ENCODE peak calls at places on chromosomes 4 and X, in six cellular contexts. B is colonic mucosa, X is uterus, H is stomach, M is GM13976, L is heart right ventricle. C is an unnamed sample.

GRCh38 chr4:83535945-83536648 is at the start of gene GPAT3:
- DNase-seq in X (peak), B (peak), M (peak), L (peak), H (peak), C (peak)

GRCh38 chr4:52576326-52576725 is 82.8 kb downstream of the USP46 start:
- DNase-seq in X (no peak), M (no peak), B (no peak), H (no peak), L (no peak), C (no peak)

GRCh38 chr4:112823141-112823540 is 186.2 kb downstream of the LARP7 start:
- DNase-seq in H (no peak), B (no peak), X (no peak), M (no peak), L (no peak), C (no peak)

GRCh38 chr4:30924521-30924920 is 204.4 kb downstream of the PCDH7 start:
- DNase-seq in B (no peak), H (no peak), L (no peak), M (no peak), X (no peak), C (no peak)

GRCh38 chrX:45145492-45146215 is 55.0 kb downstream of the DIPK2B start:
- DNase-seq in X (no peak), B (no peak), H (no peak), L (no peak), M (no peak), C (no peak)

GRCh38 chrX:2967998-2968909 is 38.1 kb upstream of the ARSH start:
- DNase-seq in B (peak), H (no peak), X (no peak), L (peak), M (no peak), C (no peak)

GRCh38 chrX:38305971-38306370 is 21.3 kb downstream of the RPGR start:
- DNase-seq in M (no peak), L (no peak), B (no peak), X (no peak), H (no peak), C (no peak)

GRCh38 chrX:33416273-33416805 is 205.0 kb upstream of the DMD start:
- DNase-seq in X (no peak), L (no peak), M (no peak), H (no peak), B (no peak), C (no peak)

GRCh38 chr4:189773909-189774308 is 166.8 kb upstream of the FRG1 start:
- DNase-seq in M (no peak), X (no peak), H (no peak), B (no peak), L (no peak), C (no peak)

GRCh38 chrX:43467608-43468234 is 188.4 kb upstream of the MAOA start:
- DNase-seq in X (no peak), L (no peak), M (no peak), H (no peak), B (no peak), C (no peak)

GRCh38 chrX:15194136-15194535 is 75.7 kb downstream of the ASB9 start:
- DNase-seq in X (no peak), B (no peak), M (no peak), H (no peak), L (no peak), C (no peak)

GRCh38 chr4:69735119-69735518 is 25.3 kb downstream of the SULT1B1 start:
- DNase-seq in X (no peak), B (no peak), M (no peak), H (no peak), L (no peak), C (no peak)

GRCh38 chr4:173492315-173492714 is 37.7 kb downstream of the HAND2 start:
- DNase-seq in L (no peak), M (no peak), H (no peak), B (no peak), X (no peak), C (no peak)

GRCh38 chr4:157312702-157313101 is 92.2 kb downstream of the GRIA2 start:
- DNase-seq in X (no peak), H (no peak), L (no peak), B (no peak), M (no peak), C (no peak)

GRCh38 chrX:36609653-36610585 is 398.2 kb upstream of the FAM47C start:
- DNase-seq in M (no peak), X (no peak), B (no peak), H (no peak), L (no peak), C (no peak)

GRCh38 chr4:84673475-84674230 is 90.7 kb downstream of the CDS1 start:
- DNase-seq in B (no peak), X (no peak), L (no peak), H (no peak), M (no peak), C (no peak)

GRCh38 chr4:7068279-7068842 is 497 bp upstream of the GRPEL1 start:
- DNase-seq in L (no peak), H (no peak), B (no peak), M (no peak), X (no peak), C (no peak)

GRCh38 chr4:109682875-109683274 is 20.4 kb downstream of the CASP6 start:
- DNase-seq in H (no peak), L (no peak), X (no peak), M (no peak), B (no peak), C (no peak)

GRCh38 chr4:107153228-107153627 is 117.1 kb upstream of the DKK2 start:
- DNase-seq in L (no peak), B (peak), H (no peak), X (no peak), M (no peak), C (no peak)

GRCh38 chr4:62429297-62429696 is 1229.2 kb downstream of the ADGRL3 start:
- DNase-seq in L (no peak), X (no peak), H (no peak), M (no peak), B (no peak), C (no peak)

GRCh38 chr4:22237155-22237751 is 278.6 kb downstream of the ADGRA3 start:
- DNase-seq in B (peak), X (peak), M (no peak), L (peak), H (peak), C (no peak)

GRCh38 chr4:22237846-22238513 is 277.9 kb downstream of the ADGRA3 start:
- DNase-seq in B (peak), M (no peak), H (no peak), L (no peak), X (no peak), C (no peak)

GRCh38 chr4:22240814-22241213 is 275.1 kb downstream of the ADGRA3 start:
- DNase-seq in X (no peak), B (no peak), H (no peak), M (no peak), L (no peak), C (no peak)

GRCh38 chr4:22241415-22241814 is 274.5 kb downstream of the ADGRA3 start:
- DNase-seq in B (no peak), M (no peak), X (no peak), L (no peak), H (no peak), C (no peak)

DNA sequence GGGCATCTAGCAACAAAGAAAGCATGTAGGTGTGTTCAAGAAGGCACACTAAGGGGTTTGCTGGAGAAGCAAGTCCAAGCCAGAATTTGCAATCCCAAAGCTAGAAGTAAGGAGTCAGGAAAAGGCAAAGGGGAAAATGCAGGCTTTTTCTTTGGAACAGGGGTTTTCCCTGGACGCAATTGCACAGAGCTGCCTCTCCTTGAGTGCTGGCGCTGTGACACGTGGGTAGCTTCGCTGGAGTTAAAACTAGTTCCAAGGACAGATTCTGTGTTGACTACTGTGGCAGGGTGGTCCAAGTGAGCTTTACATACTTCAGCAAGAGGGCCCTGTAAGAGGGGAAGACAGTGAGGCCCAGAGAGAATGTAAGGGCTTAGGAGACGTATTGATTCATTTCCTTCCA is 277.1 kb downstream of the ADGRA3 start:
- DNase-seq in H (no peak), L (no peak), X (no peak), M (no peak), B (peak), C (no peak)
- TF ChIP-seq CTCF in H (no peak), L (no peak), X (no peak), M (no peak), B (peak), C (no peak)

DNA sequence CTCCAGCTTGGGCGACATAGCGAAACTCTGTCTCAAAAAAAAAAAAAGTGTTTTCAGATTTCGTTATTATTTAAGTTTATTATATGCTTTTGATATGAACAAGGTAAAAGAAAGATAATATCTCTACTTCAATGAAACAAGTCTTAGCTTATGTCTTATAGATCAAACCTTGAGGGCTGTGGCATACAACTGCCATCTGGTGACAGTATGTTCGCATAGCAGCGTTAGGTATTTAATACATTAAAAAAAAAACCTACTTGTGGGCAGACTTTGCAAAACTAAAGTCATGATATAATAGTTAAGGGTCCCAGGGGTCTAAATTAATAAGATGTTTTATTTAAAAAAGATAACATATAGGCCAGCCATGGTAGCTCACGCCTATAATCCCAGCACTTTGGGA is 161.2 kb upstream of the AMOT start:
- DNase-seq in B (no peak), M (no peak), X (no peak), H (no peak), L (no peak), C (no peak)
- TF ChIP-seq CTCF in B (no peak), M (no peak), X (no peak), H (no peak), L (no peak), C (no peak)

GRCh38 chr4:170464614-170465197 is 374.9 kb upstream of the AADAT start:
- DNase-seq in L (no peak), M (no peak), X (no peak), H (no peak), B (no peak), C (no peak)
- TF ChIP-seq CTCF in L (no peak), M (no peak), X (no peak), H (no peak), B (no peak), C (no peak)

GRCh38 chr4:14149469-14150030 is 522.0 kb upstream of the BOD1L1 start:
- DNase-seq in M (no peak), L (no peak), B (no peak), X (no peak), H (no peak), C (no peak)

DNA sequence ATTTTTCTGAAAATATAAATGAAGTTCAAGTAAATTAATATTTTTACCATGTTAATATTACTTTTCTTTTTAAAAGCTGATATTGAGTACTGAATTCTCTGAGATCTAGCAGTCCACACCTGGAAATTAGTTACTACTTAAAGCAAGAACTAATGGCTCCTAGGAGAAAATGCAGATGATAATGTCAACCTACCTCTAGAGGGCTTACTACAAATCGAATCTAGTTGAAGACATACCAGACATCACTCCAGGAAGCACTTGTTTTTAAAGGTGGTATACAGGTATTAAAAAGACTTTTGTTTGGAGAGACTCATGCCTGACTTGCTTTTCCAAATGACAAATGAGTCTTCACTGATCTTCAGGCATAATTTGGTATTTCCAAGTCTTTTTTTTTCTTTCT is 516.4 kb upstream of the BOD1L1 start:
- DNase-seq in L (no peak), X (no peak), B (no peak), M (no peak), H (no peak), C (no peak)
- TF ChIP-seq CTCF in L (no peak), X (no peak), B (no peak), M (no peak), H (no peak), C (no peak)

GRCh38 chr4:87497141-87497540 is 32.0 kb downstream of the SPARCL1 start:
- DNase-seq in M (no peak), L (no peak), H (no peak), X (no peak), B (no peak), C (peak)
- TF ChIP-seq CTCF in M (peak), L (no peak), H (no peak), X (peak), B (no peak), C (peak)

GRCh38 chr4:150960818-150961217 is 54.3 kb downstream of the LRBA start:
- DNase-seq in M (no peak), L (no peak), X (no peak), H (peak), B (peak), C (no peak)
- TF ChIP-seq CTCF in M (no peak), L (no peak), X (no peak), H (no peak), B (peak), C (peak)

DNA sequence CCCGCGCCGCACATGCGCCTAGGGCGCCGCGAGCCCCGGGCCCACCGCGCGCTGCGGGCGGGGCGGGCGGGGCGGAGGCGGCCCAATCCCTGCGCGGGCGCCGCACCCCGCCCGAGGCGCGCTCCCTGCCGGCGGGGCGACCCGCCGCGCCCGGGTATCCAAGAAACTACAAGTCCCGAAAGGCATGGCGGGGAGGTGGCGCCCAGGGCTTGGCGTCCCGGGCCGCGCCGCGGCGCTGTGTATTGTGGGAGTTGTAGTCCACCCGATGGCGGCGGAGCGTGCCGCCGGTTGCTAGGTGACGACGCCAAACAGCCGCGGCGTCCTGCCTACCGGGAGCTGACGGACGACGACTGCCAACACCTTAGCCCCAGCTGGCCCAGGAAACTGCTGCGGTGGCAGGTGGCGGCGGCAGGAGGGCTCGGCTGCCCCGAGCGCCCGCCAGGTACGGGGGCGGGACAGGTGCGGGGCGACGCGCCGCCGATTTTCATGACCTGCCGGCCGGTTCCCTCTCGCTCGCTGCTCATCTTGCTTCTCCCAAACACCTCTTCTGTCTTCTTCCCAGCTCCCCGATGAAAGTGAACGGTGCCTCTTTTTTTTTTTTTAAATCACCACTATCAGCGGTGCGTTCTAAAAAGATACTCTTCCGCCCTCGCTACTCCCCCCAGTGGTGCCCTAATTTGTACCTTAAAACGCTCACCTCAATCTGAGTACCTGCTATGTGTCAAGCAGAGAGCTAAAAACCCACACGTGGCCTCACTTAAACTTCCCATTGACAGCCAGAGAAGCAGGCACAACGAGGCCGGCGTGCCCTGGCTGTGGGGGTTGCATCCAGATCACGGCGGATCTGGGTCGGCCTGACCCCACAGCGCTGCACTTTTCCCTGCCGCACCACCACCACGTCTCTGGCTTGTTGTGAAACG is at the start of gene CFAP99:
- DNase-seq in L (peak), B (peak), H (peak), M (peak), X (peak), C (peak)
- TF ChIP-seq CTCF in L (no peak), B (no peak), H (no peak), M (peak), X (peak), C (no peak)

C was measured in GM20000.